ENCODE peak calls at places on chromosomes 2 and 18, in six cellular contexts. D is activated naive CD8-positive, alpha-beta T cell treated with anti-CD3 and anti-CD28 coated beads, Interleukin-2, amount 50 U/mL, for 24 hours; F is renal cortical epithelial cell; Y is stimulated activated CD4-positive, alpha-beta T cell treated with anti-CD3 and anti-CD28 coated beads, TNF-alpha, amount 100 ng/mL, for 48 hours; B is KBM-7; O is cardiac septum. C is an unnamed sample.

GRCh38 chr2:19559596-19560240 is 201.3 kb upstream of the OSR1 start:
- DNase-seq in Y (no peak), B (no peak), F (no peak), D (no peak), O (no peak), C (no peak)

GRCh38 chr2:221514305-221515040 is 57.6 kb downstream of the EPHA4 start:
- DNase-seq in Y (no peak), F (no peak), O (no peak), D (no peak), B (no peak), C (no peak)

GRCh38 chr2:120867290-120868231 is 131.9 kb downstream of the GLI2 start:
- DNase-seq in F (peak; percentile 57), Y (no peak), D (no peak), B (no peak), O (no peak), C (peak; percentile 75)

GRCh38 chr2:28322887-28323483 is 69.7 kb upstream of the FOSL2 start:
- DNase-seq in D (no peak), F (no peak), O (no peak), B (no peak), Y (no peak), C (no peak)

GRCh38 chr2:186862869-186863709 is 14.1 kb upstream of the ZSWIM2 start:
- DNase-seq in Y (no peak), D (no peak), F (peak; percentile 41), B (peak; percentile 65), O (no peak), C (peak; percentile 45)

GRCh38 chr2:78290581-78291214 is 734.8 kb upstream of the REG3G start:
- DNase-seq in B (no peak), O (no peak), Y (no peak), F (no peak), D (no peak), C (no peak)

GRCh38 chr18:57619881-57620280 is 1.8 kb downstream of the NARS1 start:
- DNase-seq in Y (no peak), D (no peak), F (peak; percentile 98), O (no peak), B (no peak), C (peak; percentile 86)

GRCh38 chr2:38380397-38381130 is 3.5 kb upstream of the ATL2 start:
- DNase-seq in D (no peak), F (no peak), O (no peak), B (peak; percentile 77), Y (no peak), C (no peak)

GRCh38 chr2:74815955-74816354 is 18.0 kb upstream of the HK2 start:
- DNase-seq in O (no peak), Y (no peak), D (no peak), B (peak; percentile 62), F (peak; percentile 83), C (peak; percentile 87)

GRCh38 chr18:74286106-74286856 is 5.5 kb downstream of the CYB5A start:
- DNase-seq in O (no peak), D (no peak), F (no peak), B (no peak), Y (no peak), C (no peak)

GRCh38 chr18:59820663-59821062 is 79.1 kb upstream of the PMAIP1 start:
- DNase-seq in Y (no peak), D (no peak), F (no peak), O (no peak), B (no peak), C (no peak)

GRCh38 chr18:46152436-46152807 is 48.2 kb downstream of the HAUS1 start:
- DNase-seq in O (no peak), D (no peak), B (no peak), F (peak; percentile 74), Y (no peak), C (peak; percentile 97)

GRCh38 chr2:100878000-100878786 is 58.3 kb downstream of the NPAS2 start:
- DNase-seq in B (no peak), F (no peak), Y (no peak), D (no peak), O (no peak), C (no peak)

GRCh38 chr2:233513953-233514655 is 52.5 kb downstream of the USP40 start:
- DNase-seq in B (no peak), Y (no peak), F (no peak), O (no peak), D (no peak), C (no peak)

GRCh38 chr2:235043762-235044500 is 92.1 kb downstream of the SH3BP4 start:
- DNase-seq in F (no peak), Y (no peak), B (peak; percentile 81), D (peak; percentile 10), O (peak; percentile 75), C (no peak)

GRCh38 chr2:218953366-218953954 is 6.0 kb upstream of the CDK5R2 start:
- DNase-seq in O (peak; percentile 63), B (no peak), Y (no peak), D (no peak), F (no peak), C (no peak)